ENCODE peak calls at places on chromosomes 12 and 14, in four cellular contexts. X is fibroblast of pulmonary artery; K is activated B cell treated with CpG ODN at 0.5 μM for 24 hours; B is activated T-helper 1 cell treated with anti-CD3 and anti-CD28 coated beads, Interleukin-12 subunit alpha, Interleukin-12 subunit beta, Interleukin-2, Interleukin-4 antibody, amounts not matched to agents 30 ng/mL and 10 ng/mL and 1 ng/mL, durations not matched to agents 14 hours and 24 hours and 36 hours. U is an unnamed sample.

GRCh38 chr14:51638071-51638944 is 13.4 kb upstream of the FRMD6 start:
- DNase-seq in X (peak; percentile 45), B (no peak), K (no peak), U (no peak)

GRCh38 chr12:62640910-62641448 is 174.4 kb downstream of the MON2 start:
- DNase-seq in B (no peak), K (no peak), X (peak; percentile 54), U (no peak)

GRCh38 chr12:110927545-110927944 is 7.2 kb upstream of the MYL2 start:
- DNase-seq in X (no peak), B (no peak), K (no peak), U (no peak)

GRCh38 chr12:24899503-24900098 is 49.3 kb downstream of the BCAT1 start:
- DNase-seq in X (no peak), B (no peak), K (no peak), U (no peak)

GRCh38 chr12:34348064-34348463 is 325.8 kb downstream of the ALG10 start:
- DNase-seq in B (no peak), K (no peak), X (no peak), U (no peak)

GRCh38 chr12:43836455-43836989 is 641 bp downstream of the TMEM117 start:
- DNase-seq in B (no peak), K (no peak), X (peak; percentile 54), U (no peak)

GRCh38 chr14:94322648-94323570 is at the start of gene SERPINA6:
- DNase-seq in K (no peak), X (peak; percentile 46), B (no peak), U (no peak)

GRCh38 chr14:53793790-53794560 is 162.7 kb downstream of the BMP4 start:
- DNase-seq in B (no peak), K (no peak), X (peak; percentile 41), U (no peak)

GRCh38 chr14:69423279-69423678 is 24.8 kb downstream of the SLC39A9 start:
- DNase-seq in X (peak; percentile 16), K (no peak), B (no peak), U (no peak)

GRCh38 chr12:8482446-8483080 is 26.8 kb downstream of the CLEC6A start:
- DNase-seq in X (no peak), K (no peak), B (no peak), U (no peak)

GRCh38 chr12:102298022-102298421 is 100.4 kb upstream of the PMCH start:
- DNase-seq in X (peak; percentile 49), K (no peak), B (no peak), U (no peak)

GRCh38 chr12:30694971-30695326 is 720 bp downstream of the IPO8 start:
- DNase-seq in K (no peak), X (peak; percentile 45), B (no peak), U (no peak)

GRCh38 chr14:36520601-36521525 is 831 bp upstream of the NKX2-1 start:
- DNase-seq in X (peak; percentile 6), B (no peak), K (no peak), U (no peak)

GRCh38 chr14:24943024-24943423 is 106.9 kb downstream of the STXBP6 start:
- DNase-seq in B (no peak), K (no peak), X (no peak), U (no peak)

GRCh38 chr12:69007166-69007857 is 74.3 kb upstream of the CPM start:
- DNase-seq in B (no peak), K (no peak), X (peak; percentile 75), U (no peak)

GRCh38 chr14:71702799-71703198 is 229.4 kb upstream of the RGS6 start:
- DNase-seq in K (no peak), X (no peak), B (no peak), U (no peak)

GRCh38 chr14:61894452-61895077 is 132.3 kb downstream of the SNAPC1 start:
- DNase-seq in X (peak; percentile 75), B (peak; percentile 27), K (peak; percentile 30), U (peak; percentile 74)

GRCh38 chr14:101588990-101589389 is 27.7 kb downstream of the DIO3 start:
- DNase-seq in K (no peak), B (no peak), X (no peak), U (no peak)

GRCh38 chr12:115387392-115387791 is 703.4 kb upstream of the TBX3 start:
- DNase-seq in B (no peak), X (no peak), K (no peak), U (no peak)

GRCh38 chr12:63045020-63045860 is 105.8 kb downstream of the AVPR1A start:
- DNase-seq in K (no peak), X (peak; percentile 65), B (no peak), U (no peak)

GRCh38 chr12:43148711-43149110 is 403.3 kb downstream of the ADAMTS20 start:
- DNase-seq in B (no peak), K (no peak), X (no peak), U (no peak)

GRCh38 chr12:122028601-122029560 is 7.2 kb downstream of the BCL7A start:
- DNase-seq in X (no peak), B (no peak), K (no peak), U (peak; percentile 80)

GRCh38 chr14:96192975-96193805 is 11.4 kb upstream of the BDKRB2 start:
- DNase-seq in X (no peak), B (no peak), K (no peak), U (no peak)

GRCh38 chr12:48788852-48789775 is at the start of gene ADCY6:
- DNase-seq in K (no peak), B (no peak), X (peak; percentile 72), U (no peak)

GRCh38 chr14:33282811-33283210 is 344.1 kb downstream of the NPAS3 start:
- DNase-seq in K (no peak), X (peak; percentile 5), B (no peak), U (no peak)

GRCh38 chr12:76123301-76124212 is 39.1 kb upstream of the NAP1L1 start:
- DNase-seq in K (no peak), X (peak; percentile 65), B (no peak), U (no peak)

GRCh38 chr14:37213016-37213415 is 15.3 kb downstream of the MIPOL1 start:
- DNase-seq in K (no peak), B (no peak), X (no peak), U (no peak)

GRCh38 chr12:131928080-131928764 is 854 bp upstream of the PUS1 start:
- DNase-seq in X (peak; percentile 22), B (no peak), K (no peak), U (no peak)

GRCh38 chr12:70448371-70448770 is 82.3 kb downstream of the KCNMB4 start:
- DNase-seq in X (peak; percentile 51), K (no peak), B (no peak), U (no peak)

GRCh38 chr12:13277278-13277677 is 80.8 kb downstream of the EMP1 start:
- DNase-seq in X (no peak), K (no peak), B (no peak), U (no peak)

GRCh38 chr12:132517740-132518100 is 27.8 kb downstream of the FBRSL1 start:
- DNase-seq in B (no peak), X (no peak), K (no peak), U (no peak)

GRCh38 chr12:61750604-61751003 is 509.6 kb upstream of the USP15 start:
- DNase-seq in B (no peak), K (no peak), X (no peak), U (no peak)

GRCh38 chr14:76926521-76927251 is 100.5 kb downstream of the LRRC74A start:
- DNase-seq in K (no peak), B (peak; percentile 68), X (peak; percentile 78), U (no peak)

GRCh38 chr14:96037891-96038557 is 1.1 kb upstream of the C14orf132 start:
- DNase-seq in B (no peak), X (peak; percentile 33), K (no peak), U (no peak)

GRCh38 chr12:95102916-95103671 is 29.7 kb upstream of the NR2C1 start:
- DNase-seq in X (peak; percentile 51), K (no peak), B (peak; percentile 39), U (no peak)

GRCh38 chr14:33914676-33915516 is 36.0 kb downstream of the EGLN3 start:
- DNase-seq in X (peak; percentile 90), K (no peak), B (no peak), U (no peak)

GRCh38 chr12:123655420-123655819 is 15.5 kb upstream of the TCTN2 start:
- DNase-seq in X (no peak), B (no peak), K (no peak), U (peak; percentile 19)

GRCh38 chr14:94770251-94770749 is 387 bp upstream of the GSC start:
- DNase-seq in K (no peak), X (peak; percentile 39), B (no peak), U (no peak)

GRCh38 chr14:35971965-35972630 is 146.0 kb downstream of the BRMS1L start:
- DNase-seq in K (no peak), X (no peak), B (no peak), U (no peak)